ENCODE peak calls at places on chromosomes 1 and 21, in six cellular contexts. V, J, Y, S, D and Q are unnamed samples.

GRCh38 chr1:151704246-151704645 is 12.4 kb downstream of the CELF3 start:
- DNase-seq in S (no peak), V (no peak), Y (no peak), J (no peak), D (no peak), Q (no peak)

GRCh38 chr1:21121764-21122471 is 54.8 kb downstream of the EIF4G3 start:
- DNase-seq in V (no peak), J (no peak), Y (no peak), D (peak; percentile 9), S (peak; percentile 17), Q (no peak)

GRCh38 chr21:44758781-44759627 is 42.6 kb downstream of the UBE2G2 start:
- DNase-seq in V (no peak), S (no peak), Y (no peak), J (no peak), D (no peak), Q (no peak)

GRCh38 chr1:184152502-184152901 is 101.0 kb downstream of the TSEN15 start:
- DNase-seq in S (peak; percentile 46), D (no peak), V (no peak), J (no peak), Y (peak; percentile 54), Q (peak; percentile 52)

GRCh38 chr1:204711947-204712701 is 26.6 kb upstream of the LRRN2 start:
- DNase-seq in S (no peak), V (no peak), Y (no peak), D (no peak), J (no peak), Q (no peak)

GRCh38 chr1:150548632-150549495 is at the start of gene ADAMTSL4:
- DNase-seq in V (no peak), D (no peak), S (peak; percentile 90), J (peak; percentile 33), Y (peak; percentile 87), Q (no peak)

GRCh38 chr1:64549464-64550239 is 79.7 kb downstream of the CACHD1 start:
- DNase-seq in V (no peak), S (no peak), J (no peak), Y (no peak), D (no peak), Q (no peak)

GRCh38 chr1:166165661-166166399 is 971 bp downstream of the FAM78B start:
- DNase-seq in S (peak; percentile 6), J (no peak), D (no peak), Y (peak; percentile 26), V (peak; percentile 48), Q (no peak)

GRCh38 chr1:55526716-55527115 is 311.6 kb upstream of the USP24 start:
- DNase-seq in S (no peak), V (no peak), D (no peak), J (no peak), Y (no peak), Q (no peak)

GRCh38 chr1:226064816-226065248 is 2.3 kb downstream of the H3-3A start:
- DNase-seq in D (no peak), Y (peak; percentile 80), J (peak; percentile 55), S (peak; percentile 82), V (no peak), Q (no peak)

GRCh38 chr1:88029899-88030298 is 654.2 kb upstream of the PKN2 start:
- DNase-seq in S (no peak), D (no peak), J (no peak), Y (no peak), V (no peak), Q (no peak)

GRCh38 chr1:7186382-7187120 is 401.3 kb downstream of the CAMTA1 start:
- DNase-seq in D (no peak), J (no peak), Y (no peak), V (no peak), S (no peak), Q (no peak)

GRCh38 chr1:113895084-113895483 is 7.7 kb upstream of the BCL2L15 start:
- DNase-seq in J (no peak), S (no peak), V (no peak), D (no peak), Y (no peak), Q (no peak)

GRCh38 chr1:82790556-82790955 is 989.8 kb downstream of the ADGRL2 start:
- DNase-seq in J (no peak), D (no peak), S (no peak), Y (no peak), V (no peak), Q (no peak)

GRCh38 chr1:183610053-183610452 is 19.8 kb upstream of the NCF2 start:
- DNase-seq in S (peak; percentile 60), Y (peak; percentile 42), D (no peak), J (no peak), V (no peak), Q (no peak)

GRCh38 chr1:44025816-44026215 is 5.4 kb downstream of the SLC6A9 start:
- DNase-seq in V (no peak), Y (no peak), D (no peak), S (no peak), J (no peak), Q (no peak)

GRCh38 chr1:228358039-228358763 is 48.4 kb downstream of the TRIM11 start:
- DNase-seq in S (peak; percentile 53), D (no peak), J (no peak), V (no peak), Y (no peak), Q (no peak)

GRCh38 chr1:53047737-53048344 is 14.2 kb upstream of the PODN start:
- DNase-seq in J (no peak), S (peak; percentile 78), Y (peak; percentile 31), V (no peak), D (peak; percentile 24), Q (no peak)

GRCh38 chr1:201269900-201270410 is 13.4 kb upstream of the PKP1 start:
- DNase-seq in Y (no peak), D (no peak), J (no peak), V (no peak), S (no peak), Q (no peak)

GRCh38 chr21:43318368-43318767 is 108.6 kb downstream of the SIK1 start:
- DNase-seq in V (no peak), Y (no peak), D (no peak), J (no peak), S (no peak), Q (no peak)

GRCh38 chr1:1250828-1251284 is 4.3 kb upstream of the C1QTNF12 start:
- DNase-seq in Y (no peak), J (peak; percentile 78), D (no peak), V (peak; percentile 83), S (no peak), Q (no peak)

GRCh38 chr1:161044535-161044907 is 1.3 kb downstream of the USF1 start:
- DNase-seq in Y (peak; percentile 12), S (peak; percentile 64), D (no peak), V (no peak), J (peak; percentile 63), Q (no peak)

GRCh38 chr1:54884768-54885167 is 2.2 kb downstream of the DHCR24 start:
- DNase-seq in V (no peak), Y (no peak), J (no peak), S (no peak), D (no peak), Q (no peak)

GRCh38 chr1:109827466-109827865 is 63.7 kb upstream of the EPS8L3 start:
- DNase-seq in S (peak; percentile 66), Y (peak; percentile 38), J (no peak), D (no peak), V (no peak), Q (no peak)

GRCh38 chr1:154682252-154682651 is 74.3 kb upstream of the ADAR start:
- DNase-seq in S (no peak), J (no peak), D (no peak), V (no peak), Y (no peak), Q (no peak)

GRCh38 chr1:54325705-54326461 is 80.3 kb downstream of the SSBP3 start:
- DNase-seq in J (no peak), D (no peak), V (no peak), S (no peak), Y (no peak), Q (no peak)

GRCh38 chr1:33599516-33600115 is 127.2 kb downstream of the ZSCAN20 start:
- DNase-seq in J (no peak), S (no peak), Y (no peak), D (no peak), V (no peak), Q (no peak)

GRCh38 chr1:217562229-217562878 is 68.5 kb downstream of the GPATCH2 start:
- DNase-seq in D (peak; percentile 46), V (no peak), Y (peak; percentile 87), S (peak; percentile 79), J (no peak), Q (peak; percentile 55)

GRCh38 chr1:186188004-186188539 is 187.0 kb downstream of the TPR start:
- DNase-seq in J (no peak), V (no peak), S (peak; percentile 97), D (no peak), Y (peak; percentile 62), Q (peak; percentile 84)

GRCh38 chr1:11294951-11295350 is 22.0 kb downstream of the UBIAD1 start:
- DNase-seq in V (no peak), J (no peak), D (no peak), S (no peak), Y (no peak), Q (no peak)
- H3K4me3 ChIP-seq in V (no peak overlapping the region), J (no peak overlapping the region), D (no peak overlapping the region), S (no peak overlapping the region), Y (no peak overlapping the region), Q (no peak overlapping the region)

GRCh38 chr1:177780096-177780700 is 189.7 kb downstream of the SEC16B start:
- DNase-seq in Y (peak; percentile 78), D (peak; percentile 10), J (no peak), V (no peak), S (peak; percentile 75), Q (peak; percentile 43)
- H3K4me3 ChIP-seq in Y (no peak overlapping the region), D (no peak overlapping the region), J (no peak overlapping the region), V (no peak overlapping the region), S (no peak overlapping the region), Q (no peak overlapping the region)

GRCh38 chr1:101238041-101238515 is 1.3 kb downstream of the S1PR1 start:
- DNase-seq in D (no peak), J (peak; percentile 68), V (peak; percentile 85), Y (no peak), S (peak; percentile 50), Q (no peak)

GRCh38 chr1:101235696-101236545 is 898 bp upstream of the S1PR1 start:
- DNase-seq in S (peak; percentile 74), D (no peak), Y (peak; percentile 48), J (peak; percentile 62), V (peak; percentile 82), Q (no peak)

GRCh38 chr1:101235241-101235695 is 1.6 kb upstream of the S1PR1 start:
- DNase-seq in S (peak; percentile 1), D (no peak), V (no peak), Y (no peak), J (no peak), Q (no peak)

GRCh38 chr1:101237229-101237837 is 514 bp downstream of the S1PR1 start:
- DNase-seq in J (peak; percentile 51), Y (peak; percentile 84), D (peak; percentile 44), S (peak; percentile 89), V (peak; percentile 66), Q (peak; percentile 87)

GRCh38 chr1:101236546-101237228 is at the start of gene S1PR1:
- DNase-seq in Y (peak; percentile 73), S (peak; percentile 81), D (no peak), J (peak; percentile 84), V (peak; percentile 89), Q (peak; percentile 37)
- H3K4me3 ChIP-seq in Y (peak within 1 kb of the TSS; percentile 91), S (peak within 1 kb of the TSS; percentile 88), D (peak within 1 kb of the TSS; percentile 74), J (peak within 1 kb of the TSS; percentile 78), V (peak within 1 kb of the TSS; percentile 92), Q (peak within 1 kb of the TSS; percentile 81)

DNA sequence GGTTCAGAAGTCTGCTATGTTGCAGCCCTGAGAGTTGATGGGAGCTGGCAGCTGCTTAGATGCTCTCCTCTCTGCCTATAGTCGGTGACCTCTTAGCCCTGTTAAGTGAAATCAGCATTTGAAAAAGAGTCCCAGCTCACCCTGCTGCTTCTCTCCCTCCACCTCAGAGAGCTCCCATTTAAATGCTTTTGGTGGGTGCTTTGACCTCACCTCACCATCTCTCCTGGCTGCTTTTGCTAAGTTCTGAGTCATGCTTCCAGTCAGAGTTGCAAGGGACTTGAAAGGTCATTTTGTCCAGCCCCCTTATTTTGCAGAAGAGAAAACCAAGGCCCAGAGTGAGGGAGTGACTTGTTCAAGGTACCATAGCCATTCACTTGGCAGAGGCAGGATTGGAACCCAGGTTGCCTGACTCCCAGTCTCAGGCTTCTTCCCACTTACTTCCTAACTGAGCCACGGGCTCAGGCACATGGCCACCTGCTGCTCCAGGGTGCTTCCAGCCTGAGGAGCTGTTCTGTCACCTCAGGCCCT is 3.3 kb downstream of the MAPKAPK2 start:
- DNase-seq in V (no peak), S (peak; percentile 69), J (no peak), D (no peak), Y (peak; percentile 55), Q (no peak)
- H3K4me3 ChIP-seq in V (no peak overlapping the region), S (peak overlapping the region; percentile 93), J (no peak overlapping the region), D (peak overlapping the region; percentile 39), Y (peak overlapping the region; percentile 78), Q (peak overlapping the region; percentile 75)